ENCODE peak calls at places on chromosomes 7 and 10, in seven cellular contexts. N, V, Y, J, B, U and A are unnamed samples. For H3K9me3, the result is how much of the 10 kb centered on the place peaks cover.

GRCh38 chr10:78280604-78281003 is 246.9 kb downstream of the RPS24 start:
- DNase-seq in N (no peak), V (no peak), Y (no peak), J (no peak), B (no peak), U (no peak), A (peak)

GRCh38 chr10:77445562-77445961 is 192.0 kb downstream of the KCNMA1 start:
- DNase-seq in N (no peak), V (no peak), Y (no peak), J (no peak), B (no peak), U (no peak), A (no peak)

GRCh38 chr10:133100706-133101463 is 13.2 kb downstream of the ADGRA1 start:
- DNase-seq in N (no peak), V (no peak), Y (peak), J (no peak), B (peak), U (no peak), A (no peak)

GRCh38 chr7:106317971-106318370 is 33.2 kb upstream of the NAMPT start:
- DNase-seq in N (no peak), V (no peak), Y (no peak), J (peak), B (no peak), U (no peak), A (no peak)

GRCh38 chr10:118238573-118239240 is 103.4 kb downstream of the FAM204A start:
- DNase-seq in N (no peak), V (no peak), Y (no peak), J (peak), B (no peak), U (no peak), A (no peak)

GRCh38 chr10:90326498-90327267 is 531.2 kb downstream of the HTR7 start:
- DNase-seq in N (no peak), V (no peak), Y (no peak), J (peak), B (no peak), U (no peak), A (no peak)

GRCh38 chr10:90775351-90776028 is 82.3 kb downstream of the HTR7 start:
- DNase-seq in N (peak), V (no peak), Y (peak), J (peak), B (no peak), U (no peak), A (no peak)

GRCh38 chr7:134547738-134548054 is 1.2 kb upstream of the AKR1B15 start:
- DNase-seq in N (peak), V (no peak), Y (peak), J (no peak), B (peak), U (peak), A (peak)

GRCh38 chr7:17706734-17707133 is 233.6 kb downstream of the SNX13 start:
- DNase-seq in N (peak), V (peak), Y (peak), J (peak), B (peak), U (no peak), A (no peak)

GRCh38 chr10:85849315-85849714 is 517.3 kb downstream of the GRID1 start:
- DNase-seq in N (no peak), V (no peak), Y (no peak), J (no peak), B (no peak), U (no peak), A (no peak)

GRCh38 chr7:4140933-4141332 is 541.2 kb upstream of the FOXK1 start:
- DNase-seq in N (no peak), V (no peak), Y (no peak), J (no peak), B (no peak), U (peak), A (no peak)

GRCh38 chr10:63866747-63867140 is 345.5 kb downstream of the REEP3 start:
- DNase-seq in N (no peak), V (no peak), Y (peak), J (peak), B (no peak), U (no peak), A (no peak)
- TF ChIP-seq CTCF in N (no peak), V (peak), Y (no peak), J (peak), B (peak), U (no peak), A (no peak)

DNA sequence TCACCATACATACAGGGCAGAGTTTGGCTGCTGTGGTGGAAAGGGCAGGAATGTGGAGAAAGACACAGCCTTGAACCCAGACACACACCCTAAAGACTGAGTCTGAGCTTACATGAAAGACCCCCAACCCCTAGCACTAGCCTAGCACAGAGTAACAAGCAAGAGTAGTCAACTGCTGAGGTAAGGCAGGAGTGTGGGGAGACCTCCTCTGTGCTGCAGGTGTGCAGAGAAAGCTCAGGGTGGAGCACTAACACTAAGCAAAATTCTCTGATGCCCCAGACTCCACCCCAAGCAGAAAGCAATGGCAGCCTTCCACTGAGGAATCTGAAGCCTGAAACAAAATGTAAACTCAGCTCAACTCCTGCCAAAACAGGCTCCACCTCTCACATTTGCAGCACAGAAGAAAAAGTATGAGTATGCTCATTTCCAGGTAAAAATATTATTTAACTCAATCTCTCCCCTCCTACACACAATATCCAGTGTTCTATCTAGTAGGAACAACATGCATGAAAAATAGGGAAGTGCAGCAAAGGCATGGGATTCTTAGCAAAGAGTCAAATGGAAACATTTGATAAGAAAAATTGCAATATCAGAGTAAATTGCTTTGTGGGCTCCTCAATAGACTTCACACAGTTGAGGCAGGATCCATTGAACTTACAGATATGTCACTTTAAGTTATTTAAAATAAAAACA is 151.1 kb downstream of the ANK3 start:
- DNase-seq in N (no peak), V (no peak), Y (peak), J (peak), B (peak), U (no peak), A (no peak)
- H3K4me3 ChIP-seq in N (no peak), V (no peak), Y (no peak), J (no peak), B (no peak), U (no peak), A (no peak)

GRCh38 chr7:153567426-153567825 is 484.8 kb upstream of the DPP6 start:
- DNase-seq in N (peak), V (no peak), Y (no peak), J (peak), B (peak), U (peak), A (peak)
- H3K9me3 ChIP-seq in N (under half), V (under half), Y (under half), J (under half), B (under half), U (under half), A (under half)

DNA sequence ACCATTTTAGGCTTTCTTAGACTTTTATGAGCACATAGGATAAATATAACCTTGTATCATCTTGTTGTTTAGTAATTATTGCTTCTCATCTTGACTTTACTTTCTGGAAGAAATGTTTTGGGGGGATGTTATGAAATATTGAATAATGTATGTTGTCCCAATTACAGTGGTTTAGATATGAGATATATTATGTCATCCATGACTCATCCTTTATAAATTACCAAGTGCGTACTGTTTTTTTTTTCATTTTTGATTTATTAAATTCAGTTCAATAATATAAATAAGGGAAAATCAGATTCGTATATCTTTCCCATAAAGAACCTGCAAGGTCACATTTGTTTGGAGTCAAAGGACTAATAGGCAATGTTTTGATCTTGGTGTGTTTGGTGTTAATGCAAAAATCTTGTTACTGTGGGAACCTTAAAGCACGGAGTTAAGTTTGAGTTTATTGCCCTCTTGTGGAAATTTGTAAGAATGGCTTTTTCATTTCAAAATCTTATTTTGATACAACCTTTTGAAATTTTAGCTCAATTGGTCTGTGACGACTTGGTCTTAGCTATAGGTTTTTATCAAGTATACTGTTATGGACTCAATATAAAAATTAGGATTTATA is 108.6 kb downstream of the SRI start:
- DNase-seq in N (no peak), V (no peak), Y (peak), J (peak), B (no peak), U (no peak), A (no peak)
- TF ChIP-seq CTCF in N (peak), V (peak), Y (peak), J (peak), B (peak), U (peak), A (peak)

GRCh38 chr7:20220293-20220755 is 3.1 kb upstream of the MACC1 start:
- DNase-seq in N (no peak), V (no peak), Y (no peak), J (no peak), B (no peak), U (no peak), A (no peak)

GRCh38 chr7:20220824-20221547 is 3.8 kb upstream of the MACC1 start:
- DNase-seq in N (peak), V (no peak), Y (no peak), J (peak), B (no peak), U (no peak), A (no peak)

GRCh38 chr7:20219062-20219445 is 1.9 kb upstream of the MACC1 start:
- DNase-seq in N (no peak), V (no peak), Y (no peak), J (no peak), B (no peak), U (no peak), A (no peak)

GRCh38 chr7:20218261-20218660 is 1.1 kb upstream of the MACC1 start:
- DNase-seq in N (no peak), V (no peak), Y (no peak), J (peak), B (no peak), U (no peak), A (no peak)

DNA sequence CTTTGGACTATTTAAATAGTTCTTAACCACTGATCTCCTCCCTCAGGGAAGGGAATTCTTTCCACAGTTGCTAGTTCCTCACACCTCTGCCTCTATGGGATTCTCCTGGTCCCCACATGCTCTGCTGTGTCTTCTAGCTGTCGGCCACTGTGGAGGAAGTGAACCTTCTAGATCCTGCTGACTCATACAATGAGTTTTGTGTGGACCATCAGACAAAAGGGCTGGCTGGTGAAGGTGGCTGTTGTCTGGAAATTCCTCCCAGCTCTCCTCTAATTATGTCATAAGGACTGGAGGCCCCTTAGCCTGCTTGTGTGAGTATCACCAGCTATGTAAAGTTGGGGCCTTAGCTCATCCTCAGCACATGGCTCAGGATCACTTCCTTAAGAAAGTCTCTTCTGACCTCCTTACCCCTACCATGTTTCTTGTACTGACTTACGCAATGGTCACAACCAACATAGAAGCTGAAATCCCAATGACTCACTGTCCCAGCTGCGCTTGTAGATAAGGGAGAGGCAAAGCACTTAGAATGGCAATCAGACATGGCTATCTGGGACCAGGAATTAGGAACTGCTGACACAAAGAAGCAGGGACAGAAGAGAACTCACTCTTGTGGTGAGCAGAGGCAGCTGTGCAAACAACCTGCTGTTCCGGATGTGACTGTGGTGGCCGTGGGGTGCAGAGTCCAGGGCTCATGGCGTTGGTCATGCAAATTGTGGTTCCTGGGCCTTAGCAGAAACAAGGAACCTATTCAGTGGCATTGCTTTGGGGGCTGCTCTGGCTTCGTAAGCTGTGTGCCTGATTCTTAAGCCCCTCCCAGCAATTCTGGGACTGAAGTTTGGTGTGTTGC is 2.5 kb upstream of the MACC1 start:
- DNase-seq in N (peak), V (peak), Y (no peak), J (peak), B (peak), U (peak), A (peak)
- H3K4me3 ChIP-seq in N (no peak), V (no peak), Y (no peak), J (no peak), B (no peak), U (no peak), A (no peak)

GRCh38 chr7:41524861-41525260 is 178.0 kb downstream of the INHBA start:
- DNase-seq in N (no peak), V (no peak), Y (no peak), J (no peak), B (no peak), U (no peak), A (no peak)

DNA sequence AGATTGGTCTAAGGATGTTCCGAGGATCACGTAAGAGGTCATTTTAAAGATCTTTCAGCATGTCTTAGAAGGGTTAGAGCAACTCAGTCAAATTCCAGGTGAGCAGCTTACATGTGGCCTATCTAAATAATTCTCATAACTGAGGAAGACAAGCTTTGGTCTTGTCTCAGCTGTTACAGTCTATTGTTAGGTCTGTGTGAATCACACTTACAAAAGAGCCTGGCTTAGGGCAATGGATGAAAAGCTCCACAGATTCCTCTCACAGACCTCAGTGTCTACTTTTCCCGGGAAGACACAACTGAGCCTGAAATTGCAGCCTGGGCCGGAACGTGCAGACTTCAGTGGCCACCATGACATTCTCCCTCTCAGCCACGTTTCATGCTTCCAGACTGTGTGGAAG is 173.1 kb downstream of the INHBA start:
- DNase-seq in N (no peak), V (no peak), Y (no peak), J (peak), B (no peak), U (no peak), A (no peak)
- H3K9me3 ChIP-seq in N (under half), V (under half), Y (under half), J (under half), B (under half), U (under half), A (under half)

GRCh38 chr7:2249744-2250323 is 7.8 kb downstream of the NUDT1 start:
- DNase-seq in N (no peak), V (no peak), Y (no peak), J (no peak), B (no peak), U (no peak), A (no peak)

GRCh38 chr7:2245883-2246679 is 4.1 kb downstream of the NUDT1 start:
- DNase-seq in N (peak), V (no peak), Y (no peak), J (no peak), B (no peak), U (no peak), A (no peak)

GRCh38 chr7:2248984-2249694 is 7.1 kb downstream of the NUDT1 start:
- DNase-seq in N (peak), V (no peak), Y (no peak), J (peak), B (no peak), U (peak), A (peak)

GRCh38 chr7:2244404-2244803 is 2.4 kb downstream of the NUDT1 start:
- DNase-seq in N (no peak), V (no peak), Y (no peak), J (no peak), B (no peak), U (no peak), A (no peak)

GRCh38 chr7:2247141-2247985 is 5.3 kb downstream of the NUDT1 start:
- DNase-seq in N (no peak), V (no peak), Y (peak), J (no peak), B (no peak), U (no peak), A (no peak)
- TF ChIP-seq CTCF in N (peak), V (peak), Y (peak), J (peak), B (peak), U (peak), A (peak)

DNA sequence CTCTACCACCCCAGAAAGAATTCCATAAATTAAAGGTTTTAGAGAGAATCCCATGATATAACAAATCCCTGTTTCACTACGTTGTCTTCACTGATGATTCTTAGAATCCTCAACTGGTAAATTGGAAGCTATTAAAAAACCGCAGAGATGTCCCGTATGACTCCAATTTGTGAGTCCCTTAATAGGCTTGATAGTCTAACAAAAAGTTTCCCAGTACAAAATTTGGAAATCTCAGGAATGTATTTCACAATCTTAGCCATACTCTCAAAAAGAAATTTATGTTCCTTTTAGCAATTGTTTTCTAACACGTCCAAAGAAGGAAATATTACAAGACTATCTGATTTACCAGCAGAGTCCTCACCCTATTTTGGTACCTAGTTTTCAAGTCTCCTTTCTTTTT is 2.5 kb downstream of the TES start:
- DNase-seq in N (no peak), V (no peak), Y (no peak), J (no peak), B (no peak), U (no peak), A (no peak)
- H3K4me3 ChIP-seq in N (no peak), V (peak), Y (no peak), J (peak), B (no peak), U (peak), A (peak)

DNA sequence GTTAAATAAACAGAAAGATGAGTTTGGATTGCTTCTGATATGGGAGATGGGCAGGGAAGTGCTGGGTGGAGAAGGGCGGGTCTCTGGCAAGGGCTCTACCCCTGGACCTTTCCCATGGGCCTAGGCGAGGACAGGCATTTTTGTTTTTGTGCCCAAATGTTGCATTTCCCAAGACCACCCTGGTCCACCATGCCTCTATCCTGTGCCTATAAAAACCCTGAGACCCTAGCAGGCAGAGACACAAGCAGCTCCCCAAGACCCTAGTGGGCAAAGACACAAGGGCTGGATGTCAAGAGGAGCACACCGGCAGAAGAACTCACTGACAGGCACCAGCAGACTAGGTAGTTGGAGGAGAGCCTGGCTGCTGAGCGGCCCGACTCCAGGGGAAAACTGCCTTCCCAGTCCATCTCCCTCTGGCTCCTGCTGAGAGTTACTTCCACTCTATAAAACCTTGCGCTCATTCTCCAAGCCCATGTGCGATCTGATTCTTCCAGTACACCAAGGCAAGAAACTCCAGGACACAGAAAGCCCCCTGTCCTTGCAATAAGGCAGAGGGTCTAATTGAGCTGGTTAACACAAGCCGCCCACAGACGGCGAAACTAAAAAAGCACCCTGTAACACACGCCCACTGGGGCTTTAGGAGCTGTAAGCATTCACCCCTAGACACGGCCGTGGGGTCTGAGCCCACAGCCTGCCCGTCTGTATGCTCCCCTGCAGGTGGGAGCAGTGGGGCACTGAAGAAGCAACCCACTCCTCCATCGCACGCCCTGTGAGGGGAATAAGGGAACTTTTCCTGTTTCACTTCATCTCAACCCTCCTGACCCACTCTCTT is 291.4 kb downstream of the PTPRN2 start:
- DNase-seq in N (no peak), V (no peak), Y (no peak), J (no peak), B (no peak), U (no peak), A (no peak)
- H3K9me3 ChIP-seq in N (under half), V (under half), Y (under half), J (under half), B (under half), U (under half), A (under half)

GRCh38 chr7:80508440-80508839 is 3.4 kb downstream of the GNAT3 start:
- DNase-seq in N (no peak), V (no peak), Y (no peak), J (no peak), B (no peak), U (no peak), A (no peak)
- TF ChIP-seq CTCF in N (no peak), V (no peak), Y (no peak), J (no peak), B (no peak), U (no peak), A (no peak)